ENCODE peak calls at places on chromosomes 7 and 10, in five cellular contexts. F is psoas muscle, A is HCT116, T is PC-9, E is A549. Q is an unnamed sample.

GRCh38 chr7:158029431-158029938 is 558.1 kb downstream of the PTPRN2 start:
- DNase-seq in T (no peak), A (no peak), F (no peak), E (no peak), Q (no peak)

GRCh38 chr10:29923416-29923970 is 135.9 kb downstream of the JCAD start:
- DNase-seq in F (no peak), A (no peak), T (no peak), E (no peak), Q (no peak)

GRCh38 chr7:129630341-129630740 is 18.8 kb downstream of the NRF1 start:
- DNase-seq in T (no peak), F (no peak), A (no peak), E (no peak), Q (no peak)

GRCh38 chr7:10237306-10237705 is 736.4 kb upstream of the PHF14 start:
- DNase-seq in A (peak), E (no peak), F (no peak), T (no peak), Q (peak)

GRCh38 chr10:34866848-34867247 is 51.8 kb upstream of the PARD3 start:
- DNase-seq in T (no peak), E (no peak), A (no peak), F (no peak), Q (no peak)

GRCh38 chr10:34761443-34761842 is 53.7 kb downstream of the PARD3 start:
- DNase-seq in A (no peak), F (no peak), E (no peak), T (no peak), Q (no peak)

GRCh38 chr7:149071641-149072437 is 18.7 kb downstream of the ZNF786 start:
- DNase-seq in E (peak), T (no peak), A (peak), F (peak), Q (no peak)

GRCh38 chr7:87926581-87927461 is 7.2 kb upstream of the ADAM22 start:
- DNase-seq in F (no peak), A (no peak), E (no peak), T (peak), Q (no peak)

GRCh38 chr7:24971333-24972165 is 8.4 kb downstream of the OSBPL3 start:
- DNase-seq in E (no peak), F (peak), A (peak), T (peak), Q (peak)

GRCh38 chr10:119022846-119023552 is 6.5 kb upstream of the NANOS1 start:
- DNase-seq in E (no peak), F (no peak), A (no peak), T (peak), Q (peak)
- H3K27ac ChIP-seq in E (no peak), F (peak), A (no peak), T (peak), Q (peak)

GRCh38 chr7:2482725-2483451 is 6.7 kb upstream of the GRIFIN start:
- DNase-seq in F (no peak), A (no peak), T (no peak), E (no peak), Q (no peak)
- TF ChIP-seq CTCF in F (no peak), A (no peak), T (peak), E (peak), Q (no peak)

GRCh38 chr7:30912021-30912420 is 368 bp downstream of the AQP1 start:
- DNase-seq in F (no peak), E (no peak), T (no peak), A (no peak), Q (no peak)
- H3K27ac ChIP-seq in F (peak), E (no peak), T (no peak), A (no peak), Q (no peak)

DNA sequence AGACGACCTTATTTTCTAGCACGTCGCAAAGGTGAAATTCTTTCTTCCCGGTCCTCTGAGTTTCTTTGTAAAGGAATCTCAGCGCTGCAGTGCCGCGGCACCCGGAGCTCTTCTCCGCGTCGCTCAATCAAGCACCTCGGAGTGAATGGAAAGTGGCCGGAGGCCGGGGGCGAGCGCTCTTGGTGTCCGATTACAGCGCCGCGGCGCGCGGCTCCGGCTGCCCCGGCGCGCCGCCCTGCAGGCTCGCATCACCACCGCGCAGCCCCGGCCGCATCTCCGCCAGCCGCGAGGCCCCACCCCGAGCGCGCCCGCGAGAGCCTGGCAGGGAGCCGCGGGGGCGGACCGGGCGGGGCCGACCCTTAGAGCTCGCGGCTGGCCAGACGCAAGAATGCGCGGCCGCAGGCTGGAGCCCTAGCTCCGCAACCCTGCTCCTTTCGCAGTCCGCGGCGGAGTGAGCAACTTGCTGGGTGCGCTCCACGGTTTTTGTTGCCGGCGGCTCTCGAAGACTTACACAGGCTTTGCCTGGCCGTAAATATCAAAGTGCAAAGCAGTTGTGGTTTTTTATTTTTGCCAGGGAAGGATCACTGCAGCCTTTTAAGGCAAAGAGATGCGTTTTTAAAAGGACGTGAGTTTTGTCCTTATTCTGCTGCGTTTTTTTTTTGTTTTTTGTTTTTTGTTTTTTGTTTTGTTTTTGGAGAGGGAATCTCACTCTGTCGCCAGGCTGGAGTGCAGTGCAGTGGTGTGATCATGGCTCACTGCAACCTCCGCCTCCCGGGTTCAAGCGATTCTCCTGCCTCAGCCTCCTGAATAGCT is at the start of gene SEMA3C:
- DNase-seq in A (peak), E (peak), T (peak), F (peak), Q (peak)
- TF ChIP-seq CTCF in A (no peak), E (no peak), T (no peak), F (no peak), Q (peak)

GRCh38 chr7:41108821-41109220 is 594.1 kb downstream of the INHBA start:
- DNase-seq in E (no peak), F (no peak), T (no peak), A (no peak), Q (no peak)
- H3K27ac ChIP-seq in E (peak), F (no peak), T (peak), A (no peak), Q (no peak)

DNA sequence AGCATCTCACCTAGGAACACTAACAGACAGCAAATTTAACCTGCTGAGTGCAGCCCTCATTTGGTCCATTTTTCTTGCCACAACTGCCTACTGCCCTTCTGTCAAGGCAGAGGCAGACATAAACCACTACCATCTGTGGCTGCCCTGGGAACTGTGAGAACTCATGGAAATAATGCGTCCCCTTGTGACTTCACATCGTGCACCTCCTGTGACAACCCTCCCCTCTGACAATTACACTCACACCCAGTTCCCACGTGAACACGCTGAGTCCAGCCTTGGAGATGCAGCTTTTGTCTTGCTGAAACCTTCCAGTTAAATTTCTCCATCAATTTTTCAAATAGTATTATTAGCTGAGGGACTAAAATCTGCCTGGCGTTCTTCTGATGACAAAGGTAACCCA is 193.1 kb upstream of the KLF14 start:
- DNase-seq in E (no peak), F (no peak), T (no peak), A (no peak), Q (no peak)
- TF ChIP-seq CTCF in E (no peak), F (no peak), T (no peak), A (no peak), Q (no peak)